ENCODE peak calls at places on chromosomes 12 and 14, in four cellular contexts. One of them, this sample, is unnamed.

GRCh38 chr12:52041695-52042123 is 9.5 kb upstream of the NR4A1 start:
- DNase-seq in mammary epithelial cell: peak; percentile 16
- DNase-seq in foreskin fibroblast: peak; percentile 80
- DNase-seq in ascending aorta: peak; percentile 82
- DNase-seq in this sample: no peak

GRCh38 chr12:101490286-101490920 is 15.3 kb downstream of the SPIC start:
- DNase-seq in mammary epithelial cell: peak; percentile 3
- DNase-seq in foreskin fibroblast: no peak
- DNase-seq in ascending aorta: no peak
- DNase-seq in this sample: peak; percentile 2

GRCh38 chr14:54467280-54467679 is 21.5 kb downstream of the GMFB start:
- DNase-seq in mammary epithelial cell: no peak
- DNase-seq in foreskin fibroblast: no peak
- DNase-seq in ascending aorta: no peak
- DNase-seq in this sample: no peak

GRCh38 chr12:2336409-2336829 is 283.6 kb downstream of the CACNA1C start:
- DNase-seq in mammary epithelial cell: peak; percentile 95
- DNase-seq in foreskin fibroblast: peak; percentile 94
- DNase-seq in ascending aorta: peak; percentile 89
- DNase-seq in this sample: peak; percentile 93

GRCh38 chr12:15526033-15526432 is 203.7 kb downstream of the PTPRO start:
- DNase-seq in mammary epithelial cell: peak; percentile 20
- DNase-seq in foreskin fibroblast: no peak
- DNase-seq in ascending aorta: no peak
- DNase-seq in this sample: no peak

GRCh38 chr14:53470351-53471043 is 317.4 kb upstream of the DDHD1 start:
- DNase-seq in mammary epithelial cell: no peak
- DNase-seq in foreskin fibroblast: peak; percentile 78
- DNase-seq in ascending aorta: no peak
- DNase-seq in this sample: no peak

GRCh38 chr12:57894577-57895292 is 46.6 kb upstream of the ATP23 start:
- DNase-seq in mammary epithelial cell: no peak
- DNase-seq in foreskin fibroblast: peak; percentile 21
- DNase-seq in ascending aorta: no peak
- DNase-seq in this sample: no peak

GRCh38 chr12:41932470-41932991 is 212.1 kb downstream of the GXYLT1 start:
- DNase-seq in mammary epithelial cell: no peak
- DNase-seq in foreskin fibroblast: peak; percentile 33
- DNase-seq in ascending aorta: peak; percentile 78
- DNase-seq in this sample: no peak

GRCh38 chr14:31965735-31966598 is 111.1 kb upstream of the ARHGAP5 start:
- DNase-seq in mammary epithelial cell: peak; percentile 55
- DNase-seq in foreskin fibroblast: no peak
- DNase-seq in ascending aorta: no peak
- DNase-seq in this sample: no peak

GRCh38 chr14:89912667-89913211 is 41.8 kb downstream of the EFCAB11 start:
- DNase-seq in mammary epithelial cell: peak; percentile 90
- DNase-seq in foreskin fibroblast: peak; percentile 93
- DNase-seq in ascending aorta: peak; percentile 72
- DNase-seq in this sample: peak; percentile 71

GRCh38 chr14:25003537-25003936 is 46.4 kb downstream of the STXBP6 start:
- DNase-seq in mammary epithelial cell: peak; percentile 76
- DNase-seq in foreskin fibroblast: peak; percentile 55
- DNase-seq in ascending aorta: no peak
- DNase-seq in this sample: no peak

GRCh38 chr14:39015360-39015961 is 87.6 kb downstream of the SEC23A start:
- DNase-seq in mammary epithelial cell: peak; percentile 11
- DNase-seq in foreskin fibroblast: peak; percentile 70
- DNase-seq in ascending aorta: no peak
- DNase-seq in this sample: peak; percentile 21

GRCh38 chr12:19120795-19121194 is 8.7 kb upstream of the PLEKHA5 start:
- DNase-seq in mammary epithelial cell: peak; percentile 56
- DNase-seq in foreskin fibroblast: peak; percentile 77
- DNase-seq in ascending aorta: no peak
- DNase-seq in this sample: no peak

GRCh38 chr12:124422570-124423523 is 128.0 kb downstream of the RFLNA start:
- DNase-seq in mammary epithelial cell: peak; percentile 76
- DNase-seq in foreskin fibroblast: peak; percentile 96
- DNase-seq in ascending aorta: peak; percentile 94
- DNase-seq in this sample: peak; percentile 77

GRCh38 chr12:61821381-61821780 is 438.8 kb upstream of the USP15 start:
- DNase-seq in mammary epithelial cell: no peak
- DNase-seq in foreskin fibroblast: peak; percentile 19
- DNase-seq in ascending aorta: no peak
- DNase-seq in this sample: no peak

GRCh38 chr14:45144658-45145057 is 8.9 kb downstream of the FANCM start:
- DNase-seq in mammary epithelial cell: no peak
- DNase-seq in foreskin fibroblast: no peak
- DNase-seq in ascending aorta: no peak
- DNase-seq in this sample: no peak

GRCh38 chr12:114678718-114679117 is 5.3 kb downstream of the TBX3 start:
- DNase-seq in mammary epithelial cell: no peak
- DNase-seq in foreskin fibroblast: peak; percentile 56
- DNase-seq in ascending aorta: no peak
- DNase-seq in this sample: no peak

GRCh38 chr12:114680498-114681148 is 3.4 kb downstream of the TBX3 start:
- DNase-seq in mammary epithelial cell: peak; percentile 30
- DNase-seq in foreskin fibroblast: peak; percentile 33
- DNase-seq in ascending aorta: no peak
- DNase-seq in this sample: no peak

GRCh38 chr12:114681149-114681849 is 2.7 kb downstream of the TBX3 start:
- DNase-seq in mammary epithelial cell: peak; percentile 42
- DNase-seq in foreskin fibroblast: peak; percentile 41
- DNase-seq in ascending aorta: no peak
- DNase-seq in this sample: no peak

GRCh38 chr12:114679452-114679875 is 4.5 kb downstream of the TBX3 start:
- DNase-seq in mammary epithelial cell: peak; percentile 58
- DNase-seq in foreskin fibroblast: peak; percentile 35
- DNase-seq in ascending aorta: no peak
- DNase-seq in this sample: no peak

DNA sequence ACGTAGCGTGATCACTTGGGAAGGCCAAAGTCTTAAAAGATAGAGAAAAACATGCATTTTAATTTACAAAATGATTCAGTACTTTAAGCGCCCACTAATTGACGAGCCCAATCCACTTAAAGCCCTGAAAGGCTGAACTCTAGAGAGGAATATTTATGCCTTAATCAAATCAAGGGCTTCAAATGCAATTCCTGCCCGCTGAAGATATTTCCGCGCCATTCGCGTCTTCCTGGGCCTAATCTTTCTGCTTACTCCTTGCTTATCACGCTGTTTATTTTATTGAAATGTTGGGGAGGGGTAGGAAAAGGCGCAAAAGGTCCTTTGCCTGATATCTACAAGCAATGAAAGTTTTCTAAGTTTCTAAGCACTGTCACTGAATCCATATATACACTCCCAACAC is 4.0 kb downstream of the TBX3 start:
- DNase-seq in mammary epithelial cell: peak; percentile 19
- DNase-seq in foreskin fibroblast: no peak
- DNase-seq in ascending aorta: no peak
- DNase-seq in this sample: no peak
- H3K4me3 ChIP-seq in mammary epithelial cell: peak overlapping the region; percentile 81
- H3K4me3 ChIP-seq in foreskin fibroblast: peak overlapping the region; percentile 62
- H3K4me3 ChIP-seq in ascending aorta: peak overlapping the region; percentile 75
- H3K4me3 ChIP-seq in this sample: peak overlapping the region; percentile 73

GRCh38 chr14:32978691-32979255 is 40.1 kb downstream of the NPAS3 start:
- DNase-seq in mammary epithelial cell: no peak
- DNase-seq in foreskin fibroblast: no peak
- DNase-seq in ascending aorta: no peak
- DNase-seq in this sample: no peak

GRCh38 chr14:32980887-32981501 is 42.3 kb downstream of the NPAS3 start:
- DNase-seq in mammary epithelial cell: no peak
- DNase-seq in foreskin fibroblast: no peak
- DNase-seq in ascending aorta: no peak
- DNase-seq in this sample: no peak

GRCh38 chr14:32984531-32984930 is 45.9 kb downstream of the NPAS3 start:
- DNase-seq in mammary epithelial cell: no peak
- DNase-seq in foreskin fibroblast: no peak
- DNase-seq in ascending aorta: no peak
- DNase-seq in this sample: no peak

GRCh38 chr14:32977913-32978312 is 39.2 kb downstream of the NPAS3 start:
- DNase-seq in mammary epithelial cell: no peak
- DNase-seq in foreskin fibroblast: no peak
- DNase-seq in ascending aorta: no peak
- DNase-seq in this sample: no peak

GRCh38 chr14:32980178-32980886 is 41.7 kb downstream of the NPAS3 start:
- DNase-seq in mammary epithelial cell: no peak
- DNase-seq in foreskin fibroblast: no peak
- DNase-seq in ascending aorta: no peak
- DNase-seq in this sample: no peak
- TF ChIP-seq CTCF in mammary epithelial cell: no peak
- TF ChIP-seq CTCF in foreskin fibroblast: no peak
- TF ChIP-seq CTCF in ascending aorta: no peak
- TF ChIP-seq CTCF in this sample: no peak

DNA sequence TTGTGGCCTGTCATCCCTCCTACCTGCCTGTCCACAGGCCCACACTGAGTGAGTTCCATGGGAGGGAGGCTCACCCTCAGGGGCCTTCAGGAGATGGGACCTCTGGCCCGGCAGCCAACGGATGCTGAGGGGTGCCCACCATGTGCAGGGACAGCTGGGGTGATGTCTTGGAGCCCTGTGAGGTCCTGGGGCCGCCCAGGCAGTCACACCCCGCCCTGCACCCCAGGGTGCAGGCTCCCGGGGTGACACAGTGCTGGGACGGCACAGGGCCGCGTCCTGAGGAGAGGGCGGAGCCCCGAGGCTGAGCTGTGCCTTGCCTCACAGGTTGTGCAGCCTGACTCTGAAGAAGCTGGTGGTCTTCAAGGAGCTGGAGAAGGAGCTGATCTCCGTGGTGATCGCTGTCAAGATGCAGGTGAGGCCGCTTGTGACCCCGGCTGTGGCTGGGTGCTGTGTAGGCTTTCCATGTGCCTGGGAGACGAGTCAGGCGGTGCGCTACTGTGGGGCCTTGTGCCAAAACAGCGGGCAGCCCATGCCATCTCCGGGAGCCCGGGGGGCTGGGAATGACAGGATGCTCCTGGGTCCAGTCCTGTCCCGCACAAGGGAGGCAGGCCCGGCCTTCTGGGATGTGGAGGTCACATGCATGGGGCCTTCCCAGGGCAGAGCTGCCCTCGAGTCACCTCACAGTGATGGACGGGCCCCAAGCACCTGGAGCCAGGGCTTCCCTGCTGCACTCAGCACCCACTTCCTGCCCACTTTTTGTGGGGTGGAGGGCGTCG is 33.8 kb downstream of the PACS2 start:
- DNase-seq in mammary epithelial cell: no peak
- DNase-seq in foreskin fibroblast: no peak
- DNase-seq in ascending aorta: no peak
- DNase-seq in this sample: no peak
- H3K4me3 ChIP-seq in mammary epithelial cell: no peak overlapping the region
- H3K4me3 ChIP-seq in foreskin fibroblast: no peak overlapping the region
- H3K4me3 ChIP-seq in ascending aorta: no peak overlapping the region
- H3K4me3 ChIP-seq in this sample: no peak overlapping the region

GRCh38 chr14:61281911-61282310 is 773 bp upstream of the TMEM30B start:
- DNase-seq in mammary epithelial cell: no peak
- DNase-seq in foreskin fibroblast: peak; percentile 29
- DNase-seq in ascending aorta: no peak
- DNase-seq in this sample: no peak

GRCh38 chr14:61282746-61283145 is 1.6 kb upstream of the TMEM30B start:
- DNase-seq in mammary epithelial cell: peak; percentile 85
- DNase-seq in foreskin fibroblast: no peak
- DNase-seq in ascending aorta: no peak
- DNase-seq in this sample: no peak

GRCh38 chr14:61281186-61281676 is at the start of gene TMEM30B:
- DNase-seq in mammary epithelial cell: peak; percentile 87
- DNase-seq in foreskin fibroblast: no peak
- DNase-seq in ascending aorta: no peak
- DNase-seq in this sample: no peak

GRCh38 chr14:61280092-61280525 is 1.0 kb downstream of the TMEM30B start:
- DNase-seq in mammary epithelial cell: no peak
- DNase-seq in foreskin fibroblast: no peak
- DNase-seq in ascending aorta: no peak
- DNase-seq in this sample: no peak

DNA sequence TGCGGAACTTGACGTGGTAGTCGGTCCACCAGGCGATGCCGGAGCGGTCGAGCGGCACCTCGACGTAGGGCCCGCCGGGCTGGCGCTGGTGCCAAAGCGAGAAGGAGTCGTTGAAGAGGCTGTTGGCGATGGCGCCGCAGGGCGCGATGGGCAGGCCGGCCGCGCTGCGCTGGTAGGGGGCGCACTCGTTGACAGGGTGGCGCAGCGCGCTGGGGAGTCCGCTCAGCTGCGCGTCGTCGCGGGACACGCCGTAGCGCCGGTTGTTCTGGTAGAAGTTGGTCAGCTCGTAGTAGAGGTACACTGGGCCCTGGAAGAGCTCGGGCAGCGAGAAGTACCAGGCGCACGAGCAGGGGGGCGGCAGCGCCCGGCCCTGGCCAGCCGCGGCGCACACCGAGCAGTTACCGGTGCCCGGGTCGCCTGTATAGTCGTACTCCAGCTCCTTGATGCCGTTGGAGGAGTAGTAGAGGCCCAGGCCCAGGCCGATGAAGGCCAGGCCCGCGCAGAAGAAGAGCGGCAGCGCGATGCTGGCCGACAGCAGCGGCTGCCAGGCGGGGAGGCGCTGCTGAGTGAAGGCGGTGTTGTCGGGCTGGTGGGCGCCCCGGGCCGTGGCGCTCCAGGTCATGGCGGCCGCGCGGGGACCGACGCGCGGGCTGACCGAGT is 482 bp downstream of the TMEM30B start:
- DNase-seq in mammary epithelial cell: peak; percentile 18
- DNase-seq in foreskin fibroblast: peak; percentile 78
- DNase-seq in ascending aorta: peak; percentile 81
- DNase-seq in this sample: no peak
- TF ChIP-seq CTCF in mammary epithelial cell: peak; percentile 26
- TF ChIP-seq CTCF in foreskin fibroblast: peak; percentile 34
- TF ChIP-seq CTCF in ascending aorta: peak; percentile 32
- TF ChIP-seq CTCF in this sample: peak; percentile 50

GRCh38 chr12:6950944-6951540 is at the start of gene PTPN6:
- DNase-seq in mammary epithelial cell: no peak
- DNase-seq in foreskin fibroblast: no peak
- DNase-seq in ascending aorta: peak; percentile 77
- DNase-seq in this sample: no peak
- H3K4me3 ChIP-seq in mammary epithelial cell: no peak within 1 kb of the TSS
- H3K4me3 ChIP-seq in foreskin fibroblast: no peak within 1 kb of the TSS
- H3K4me3 ChIP-seq in ascending aorta: no peak within 1 kb of the TSS
- H3K4me3 ChIP-seq in this sample: no peak within 1 kb of the TSS